ENCODE peak calls at places on chromosomes 3 and 15, in eight cellular contexts. I, V, R, S, A, H, B and D are unnamed samples.

GRCh38 chr3:143145951-143146350 is 26.4 kb downstream of the CHST2 start:
- DNase-seq in V (no peak), A (no peak), B (no peak), S (no peak), R (no peak), H (no peak), I (no peak), D (no peak)

GRCh38 chr15:45307230-45307924 is 55.3 kb downstream of the SLC28A2 start:
- DNase-seq in S (peak), R (no peak), B (peak), H (peak), I (peak), A (peak), V (no peak), D (no peak)

GRCh38 chr3:35944915-35945710 is 305.8 kb downstream of the ARPP21 start:
- DNase-seq in B (no peak), H (no peak), A (no peak), I (no peak), R (no peak), V (no peak), S (peak), D (no peak)

GRCh38 chr3:45922950-45923590 is 20.2 kb upstream of the CXCR6 start:
- DNase-seq in A (no peak), V (no peak), H (no peak), I (no peak), S (no peak), B (no peak), R (no peak), D (no peak)

GRCh38 chr15:32833323-32833944 is 115.6 kb downstream of the GREM1 start:
- DNase-seq in R (no peak), I (no peak), V (no peak), B (no peak), H (no peak), S (no peak), A (no peak), D (no peak)

GRCh38 chr15:77251662-77252061 is 168.2 kb downstream of the PEAK1 start:
- DNase-seq in I (peak), H (peak), V (no peak), S (no peak), B (peak), R (no peak), A (no peak), D (no peak)

GRCh38 chr3:195394700-195395099 is 48.1 kb downstream of the ACAP2 start:
- DNase-seq in I (no peak), R (no peak), S (no peak), V (no peak), A (no peak), B (peak), H (no peak), D (no peak)

GRCh38 chr3:52934626-52935530 is 37.5 kb upstream of the STIMATE start:
- DNase-seq in I (peak), B (peak), S (peak), H (peak), A (peak), R (peak), V (no peak), D (peak)

GRCh38 chr3:195111322-195111710 is 159.6 kb downstream of the XXYLT1 start:
- DNase-seq in A (no peak), V (no peak), H (no peak), R (no peak), I (no peak), S (no peak), B (no peak), D (no peak)

GRCh38 chr3:127049390-127049789 is 66.5 kb downstream of the PLXNA1 start:
- DNase-seq in I (no peak), A (no peak), S (peak), H (no peak), B (no peak), R (no peak), V (no peak), D (no peak)

GRCh38 chr3:136659253-136659652 is 92.9 kb downstream of the STAG1 start:
- DNase-seq in S (peak), H (peak), R (no peak), A (peak), B (peak), I (peak), V (no peak), D (peak)

GRCh38 chr3:177150970-177151627 is 46.2 kb downstream of the TBL1XR1 start:
- DNase-seq in R (no peak), H (no peak), A (peak), S (peak), B (peak), I (peak), V (peak), D (peak)

GRCh38 chr15:75231836-75232235 is 26.3 kb upstream of the GOLGA6C start:
- DNase-seq in R (no peak), H (no peak), S (no peak), A (no peak), B (no peak), V (no peak), I (no peak), D (no peak)

GRCh38 chr15:62118446-62118964 is 46.6 kb downstream of the C2CD4B start:
- DNase-seq in B (no peak), V (no peak), H (no peak), A (no peak), S (no peak), R (no peak), I (no peak), D (no peak)

GRCh38 chr3:136802481-136802996 is 16.4 kb upstream of the SLC35G2 start:
- DNase-seq in V (peak), B (peak), H (no peak), A (no peak), I (peak), R (no peak), S (no peak), D (peak)

GRCh38 chr3:94269763-94270162 is 206.9 kb downstream of the NSUN3 start:
- DNase-seq in A (no peak), B (no peak), S (no peak), V (no peak), H (no peak), I (peak), R (no peak), D (no peak)

GRCh38 chr15:73631915-73632669 is 1.1 kb downstream of the NPTN start:
- DNase-seq in B (peak), S (peak), H (peak), A (no peak), R (peak), V (no peak), I (peak), D (peak)

GRCh38 chr3:183287301-183287971 is 34.4 kb downstream of the B3GNT5 start:
- DNase-seq in I (peak), B (peak), R (peak), V (no peak), S (peak), H (no peak), A (no peak), D (no peak)

GRCh38 chr3:49725906-49726681 is 2.3 kb upstream of the GMPPB start:
- DNase-seq in R (no peak), I (no peak), S (no peak), H (no peak), A (no peak), V (no peak), B (no peak), D (peak)

GRCh38 chr3:155404486-155404885 is 111.0 kb upstream of the STRIT1 start:
- DNase-seq in R (no peak), S (no peak), V (peak), I (no peak), A (no peak), H (no peak), B (no peak), D (peak)

GRCh38 chr3:114863848-114864247 is 283.2 kb downstream of the ZBTB20 start:
- DNase-seq in V (no peak), H (no peak), A (no peak), R (no peak), I (no peak), B (peak), S (no peak), D (no peak)